ENCODE peak calls at places on chromosomes 11 and 22, in five cellular contexts. One of them, this sample, is unnamed.

GRCh38 chr11:13140873-13141655 is 131.9 kb downstream of the RASSF10 start:
- DNase-seq in fibroblast of lung: peak
- DNase-seq in HCT116: no peak
- DNase-seq in neural progenitor cell: no peak
- DNase-seq in GM12878: no peak
- DNase-seq in this sample: no peak

GRCh38 chr11:72676874-72677341 is 2.7 kb upstream of the PDE2A start:
- DNase-seq in fibroblast of lung: peak
- DNase-seq in HCT116: no peak
- DNase-seq in neural progenitor cell: peak
- DNase-seq in GM12878: no peak
- DNase-seq in this sample: peak

GRCh38 chr11:6633422-6634408 is 14.5 kb upstream of the TPP1 start:
- DNase-seq in fibroblast of lung: no peak
- DNase-seq in HCT116: no peak
- DNase-seq in neural progenitor cell: no peak
- DNase-seq in GM12878: no peak
- DNase-seq in this sample: no peak

GRCh38 chr22:46833228-46833627 is 70.8 kb downstream of the TBC1D22A start:
- DNase-seq in fibroblast of lung: peak
- DNase-seq in HCT116: peak
- DNase-seq in neural progenitor cell: peak
- DNase-seq in GM12878: no peak
- DNase-seq in this sample: no peak

GRCh38 chr11:16612801-16613400 is 125.5 kb upstream of the C11orf58 start:
- DNase-seq in fibroblast of lung: peak
- DNase-seq in HCT116: no peak
- DNase-seq in neural progenitor cell: peak
- DNase-seq in GM12878: no peak
- DNase-seq in this sample: no peak

GRCh38 chr11:110091995-110092576 is 1.1 kb upstream of the ZC3H12C start:
- DNase-seq in fibroblast of lung: no peak
- DNase-seq in HCT116: peak
- DNase-seq in neural progenitor cell: peak
- DNase-seq in GM12878: no peak
- DNase-seq in this sample: no peak

GRCh38 chr22:33896801-33897620 is 23.3 kb downstream of the LARGE1 start:
- DNase-seq in fibroblast of lung: peak
- DNase-seq in HCT116: no peak
- DNase-seq in neural progenitor cell: no peak
- DNase-seq in GM12878: no peak
- DNase-seq in this sample: no peak

GRCh38 chr11:6568191-6568918 is 35.1 kb downstream of the RRP8 start:
- DNase-seq in fibroblast of lung: peak
- DNase-seq in HCT116: no peak
- DNase-seq in neural progenitor cell: peak
- DNase-seq in GM12878: no peak
- DNase-seq in this sample: peak

GRCh38 chr11:76291576-76292526 is 85.5 kb upstream of the WNT11 start:
- DNase-seq in fibroblast of lung: no peak
- DNase-seq in HCT116: no peak
- DNase-seq in neural progenitor cell: no peak
- DNase-seq in GM12878: no peak
- DNase-seq in this sample: no peak

GRCh38 chr11:36377759-36378553 is 81.9 kb downstream of the PRR5L start:
- DNase-seq in fibroblast of lung: no peak
- DNase-seq in HCT116: no peak
- DNase-seq in neural progenitor cell: no peak
- DNase-seq in GM12878: no peak
- DNase-seq in this sample: peak

GRCh38 chr11:36374726-36375125 is 78.6 kb downstream of the PRR5L start:
- DNase-seq in fibroblast of lung: no peak
- DNase-seq in HCT116: no peak
- DNase-seq in neural progenitor cell: peak
- DNase-seq in GM12878: no peak
- DNase-seq in this sample: no peak

GRCh38 chr11:36375348-36376314 is 79.5 kb downstream of the PRR5L start:
- DNase-seq in fibroblast of lung: peak
- DNase-seq in HCT116: no peak
- DNase-seq in neural progenitor cell: peak
- DNase-seq in GM12878: no peak
- DNase-seq in this sample: no peak

GRCh38 chr11:36376315-36376887 is 80.3 kb downstream of the PRR5L start:
- DNase-seq in fibroblast of lung: peak
- DNase-seq in HCT116: no peak
- DNase-seq in neural progenitor cell: peak
- DNase-seq in GM12878: no peak
- DNase-seq in this sample: no peak

DNA sequence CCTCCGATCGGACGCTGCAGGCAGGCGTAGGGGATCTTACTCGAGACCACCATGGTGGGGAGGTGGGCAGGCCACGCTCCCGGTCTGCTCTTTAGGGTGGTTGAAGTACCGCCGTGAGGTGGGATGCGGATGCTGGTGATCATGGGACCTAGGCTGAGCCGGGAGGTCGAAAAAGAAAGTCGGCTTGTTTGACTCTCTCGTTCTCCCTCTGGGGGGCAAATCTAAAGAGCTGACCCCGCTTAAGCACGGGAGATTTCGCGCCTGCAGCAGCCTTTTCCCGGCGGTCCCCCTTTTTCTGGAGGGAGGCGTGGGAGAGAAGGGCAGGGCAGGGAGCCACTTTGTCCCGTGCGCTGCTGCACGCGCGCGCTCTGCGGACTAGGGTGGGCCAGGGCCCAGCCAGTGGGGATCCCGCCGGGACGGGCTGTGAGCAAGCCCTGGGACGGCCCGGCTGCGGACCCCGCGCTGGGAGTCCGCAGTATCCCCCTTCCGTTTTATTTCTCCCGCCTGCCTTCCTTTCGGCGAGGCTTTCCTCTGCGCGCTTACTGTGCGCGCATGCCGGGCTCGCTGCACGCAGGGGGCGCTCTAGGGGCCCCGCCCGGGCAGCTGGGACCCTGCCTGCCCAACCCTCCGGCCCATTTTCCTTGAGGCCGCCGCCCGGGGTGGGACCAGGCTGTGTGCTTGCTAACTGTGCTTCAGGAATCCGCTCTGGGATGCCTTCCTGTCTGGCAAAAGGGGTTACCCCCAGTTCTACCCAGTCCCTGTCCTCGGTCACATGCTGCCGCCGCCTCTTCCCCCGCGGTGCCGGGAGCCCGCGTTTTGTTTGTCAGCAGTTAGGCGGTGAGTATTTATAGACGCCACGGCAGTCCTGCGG is 81.0 kb downstream of the PRR5L start:
- DNase-seq in fibroblast of lung: peak
- DNase-seq in HCT116: no peak
- DNase-seq in neural progenitor cell: peak
- DNase-seq in GM12878: no peak
- DNase-seq in this sample: peak
- TF ChIP-seq EZH2 in fibroblast of lung: peak
- TF ChIP-seq EZH2 in HCT116: no peak
- TF ChIP-seq EZH2 in neural progenitor cell: no peak
- TF ChIP-seq EZH2 in GM12878: no peak
- TF ChIP-seq EZH2 in this sample: no peak

GRCh38 chr11:18853086-18853720 is 61.6 kb upstream of the PTPN5 start:
- DNase-seq in fibroblast of lung: peak
- DNase-seq in HCT116: peak
- DNase-seq in neural progenitor cell: peak
- DNase-seq in GM12878: no peak
- DNase-seq in this sample: peak
- H3K4me2 ChIP-seq in fibroblast of lung: no peak
- H3K4me2 ChIP-seq in HCT116: no peak
- H3K4me2 ChIP-seq in neural progenitor cell: no peak
- H3K4me2 ChIP-seq in GM12878: no peak
- H3K4me2 ChIP-seq in this sample: no peak

GRCh38 chr11:111260761-111261160 is 15.2 kb downstream of the POU2AF2 start:
- DNase-seq in fibroblast of lung: no peak
- DNase-seq in HCT116: no peak
- DNase-seq in neural progenitor cell: no peak
- DNase-seq in GM12878: no peak
- DNase-seq in this sample: no peak

GRCh38 chr11:111259871-111260270 is 14.3 kb downstream of the POU2AF2 start:
- DNase-seq in fibroblast of lung: peak
- DNase-seq in HCT116: no peak
- DNase-seq in neural progenitor cell: no peak
- DNase-seq in GM12878: no peak
- DNase-seq in this sample: no peak

GRCh38 chr11:111269146-111269868 is 23.8 kb downstream of the POU2AF2 start:
- DNase-seq in fibroblast of lung: no peak
- DNase-seq in HCT116: no peak
- DNase-seq in neural progenitor cell: peak
- DNase-seq in GM12878: no peak
- DNase-seq in this sample: no peak

GRCh38 chr11:111265421-111265820 is 19.9 kb downstream of the POU2AF2 start:
- DNase-seq in fibroblast of lung: no peak
- DNase-seq in HCT116: no peak
- DNase-seq in neural progenitor cell: no peak
- DNase-seq in GM12878: no peak
- DNase-seq in this sample: no peak

GRCh38 chr11:111264646-111265045 is 19.1 kb downstream of the POU2AF2 start:
- DNase-seq in fibroblast of lung: no peak
- DNase-seq in HCT116: no peak
- DNase-seq in neural progenitor cell: no peak
- DNase-seq in GM12878: no peak
- DNase-seq in this sample: no peak
- H3K9ac ChIP-seq in fibroblast of lung: no peak
- H3K9ac ChIP-seq in HCT116: no peak
- H3K9ac ChIP-seq in neural progenitor cell: no peak
- H3K9ac ChIP-seq in GM12878: no peak
- H3K9ac ChIP-seq in this sample: no peak

DNA sequence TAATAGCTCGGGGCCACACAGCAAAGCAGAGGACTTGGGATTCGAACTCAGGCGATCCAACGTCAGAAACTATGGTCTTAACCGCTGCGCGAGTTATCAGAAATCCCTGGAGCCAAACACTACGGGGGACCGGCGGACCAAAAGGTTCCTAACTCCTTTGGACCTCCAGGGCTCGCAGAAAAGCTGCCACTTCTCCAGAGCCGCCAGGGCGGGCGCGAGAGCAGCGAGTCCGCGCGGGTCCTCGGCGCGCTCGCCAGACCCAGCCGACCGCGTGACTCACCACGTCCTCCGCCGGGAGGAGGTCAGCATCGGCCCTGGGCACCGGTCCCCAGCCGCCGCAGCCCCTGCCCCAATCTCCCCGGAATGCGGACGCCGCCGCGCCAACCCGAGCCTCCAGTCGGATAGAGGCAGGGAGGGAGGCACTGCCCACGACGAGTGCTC is 6.0 kb upstream of the ALX4 start:
- DNase-seq in fibroblast of lung: peak
- DNase-seq in HCT116: no peak
- DNase-seq in neural progenitor cell: peak
- DNase-seq in GM12878: no peak
- DNase-seq in this sample: no peak
- TF ChIP-seq EZH2 in fibroblast of lung: no peak
- TF ChIP-seq EZH2 in HCT116: no peak
- TF ChIP-seq EZH2 in neural progenitor cell: peak
- TF ChIP-seq EZH2 in GM12878: no peak
- TF ChIP-seq EZH2 in this sample: no peak

GRCh38 chr22:20395897-20396287 is 1.9 kb downstream of the ZNF74 start:
- DNase-seq in fibroblast of lung: no peak
- DNase-seq in HCT116: no peak
- DNase-seq in neural progenitor cell: no peak
- DNase-seq in GM12878: no peak
- DNase-seq in this sample: no peak
- H3K4me2 ChIP-seq in fibroblast of lung: no peak
- H3K4me2 ChIP-seq in HCT116: no peak
- H3K4me2 ChIP-seq in neural progenitor cell: peak
- H3K4me2 ChIP-seq in GM12878: peak
- H3K4me2 ChIP-seq in this sample: no peak

DNA sequence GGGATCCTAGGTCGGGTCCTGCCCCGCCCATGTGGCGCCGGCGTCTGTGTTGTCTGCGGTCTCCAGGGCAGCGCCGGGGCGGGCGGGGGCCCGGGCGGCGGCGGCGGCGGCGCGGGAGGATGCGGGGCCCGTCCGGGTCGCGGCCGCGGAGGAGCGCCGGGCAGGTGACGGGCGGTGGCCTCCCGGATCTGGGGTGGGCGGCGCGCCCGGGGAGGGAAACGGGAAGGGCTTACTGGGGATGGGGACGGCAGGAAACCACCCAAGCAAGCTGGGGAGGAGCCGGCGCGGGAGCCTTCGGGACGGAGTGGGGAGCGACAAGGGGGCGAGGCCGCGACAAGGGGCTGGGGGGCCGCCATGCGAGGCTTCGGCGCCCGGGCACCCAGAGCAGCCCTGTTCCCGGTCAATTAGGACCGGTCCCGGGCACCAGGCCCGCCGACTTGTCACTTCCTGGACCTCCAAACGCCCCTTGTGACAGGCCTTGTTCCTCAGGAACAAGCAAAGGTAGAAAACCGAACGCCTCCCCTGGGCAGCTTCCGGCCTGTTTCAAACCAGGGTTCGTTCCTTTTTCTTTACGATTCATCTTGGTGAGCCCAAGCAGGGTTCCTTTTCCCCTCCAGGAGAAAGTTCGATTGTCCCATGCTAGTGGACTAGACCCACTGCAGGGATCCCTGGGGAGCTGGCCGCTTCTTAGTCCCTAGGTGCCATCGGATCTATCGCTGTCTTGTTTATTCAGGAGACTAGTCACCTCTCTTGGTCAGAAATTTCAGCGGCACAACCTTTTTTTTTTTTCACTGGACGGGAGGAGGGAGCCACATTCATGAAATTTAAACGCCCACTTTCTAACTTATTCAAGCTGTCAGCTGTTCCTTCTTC is 486 bp downstream of the JHY start:
- DNase-seq in fibroblast of lung: peak
- DNase-seq in HCT116: peak
- DNase-seq in neural progenitor cell: peak
- DNase-seq in GM12878: no peak
- DNase-seq in this sample: peak
- H3K9ac ChIP-seq in fibroblast of lung: peak
- H3K9ac ChIP-seq in HCT116: peak
- H3K9ac ChIP-seq in neural progenitor cell: no peak
- H3K9ac ChIP-seq in GM12878: peak
- H3K9ac ChIP-seq in this sample: peak

GRCh38 chr11:65554842-65555395 is 3.2 kb downstream of the LTBP3 start:
- DNase-seq in fibroblast of lung: no peak
- DNase-seq in HCT116: no peak
- DNase-seq in neural progenitor cell: no peak
- DNase-seq in GM12878: no peak
- DNase-seq in this sample: no peak

GRCh38 chr11:65554057-65554818 is 3.9 kb downstream of the LTBP3 start:
- DNase-seq in fibroblast of lung: no peak
- DNase-seq in HCT116: no peak
- DNase-seq in neural progenitor cell: no peak
- DNase-seq in GM12878: no peak
- DNase-seq in this sample: no peak

GRCh38 chr11:65551572-65552398 is 6.4 kb downstream of the LTBP3 start:
- DNase-seq in fibroblast of lung: no peak
- DNase-seq in HCT116: peak
- DNase-seq in neural progenitor cell: peak
- DNase-seq in GM12878: no peak
- DNase-seq in this sample: peak

GRCh38 chr11:65552413-65552951 is 5.7 kb downstream of the LTBP3 start:
- DNase-seq in fibroblast of lung: no peak
- DNase-seq in HCT116: no peak
- DNase-seq in neural progenitor cell: no peak
- DNase-seq in GM12878: no peak
- DNase-seq in this sample: no peak

GRCh38 chr11:65553301-65554001 is 4.7 kb downstream of the LTBP3 start:
- DNase-seq in fibroblast of lung: no peak
- DNase-seq in HCT116: no peak
- DNase-seq in neural progenitor cell: peak
- DNase-seq in GM12878: no peak
- DNase-seq in this sample: peak
- TF ChIP-seq EZH2 in fibroblast of lung: no peak
- TF ChIP-seq EZH2 in HCT116: no peak
- TF ChIP-seq EZH2 in neural progenitor cell: no peak
- TF ChIP-seq EZH2 in GM12878: no peak
- TF ChIP-seq EZH2 in this sample: no peak

This sample was measured in MM.1S.